ENCODE peak calls at places on chromosome 10, in six cellular contexts. K, Q, X, A, T and R are unnamed samples. For H3K9me2, the result is how much of the 10 kb centered on the place peaks cover.

GRCh38 chr10:31320179-31320597 is 1.2 kb downstream of the ZEB1 start:
- DNase-seq in K (peak), Q (peak), X (peak), A (peak), T (no peak), R (peak)

GRCh38 chr10:109783286-109783685 is 140.0 kb downstream of the XPNPEP1 start:
- DNase-seq in K (no peak), Q (no peak), X (no peak), A (peak), T (no peak), R (no peak)

GRCh38 chr10:19245889-19246841 is 197.6 kb downstream of the MALRD1 start:
- DNase-seq in K (no peak), Q (no peak), X (no peak), A (no peak), T (no peak), R (no peak)

GRCh38 chr10:80487791-80488538 is 33.9 kb downstream of the TSPAN14 start:
- DNase-seq in K (no peak), Q (no peak), X (no peak), A (no peak), T (no peak), R (no peak)

GRCh38 chr10:20007426-20007825 is 191.2 kb downstream of the PLXDC2 start:
- DNase-seq in K (no peak), Q (no peak), X (no peak), A (no peak), T (no peak), R (no peak)

GRCh38 chr10:114685456-114685855 is 27.4 kb upstream of the ABLIM1 start:
- DNase-seq in K (no peak), Q (no peak), X (no peak), A (no peak), T (no peak), R (no peak)

GRCh38 chr10:34967411-34967880 is 122.7 kb downstream of the CUL2 start:
- DNase-seq in K (no peak), Q (no peak), X (no peak), A (no peak), T (no peak), R (no peak)

GRCh38 chr10:71857934-71858890 is 7.2 kb upstream of the PSAP start:
- DNase-seq in K (peak), Q (no peak), X (no peak), A (no peak), T (no peak), R (no peak)

GRCh38 chr10:110163192-110163773 is 44.1 kb upstream of the MXI1 start:
- DNase-seq in K (no peak), Q (no peak), X (no peak), A (no peak), T (no peak), R (no peak)

GRCh38 chr10:97320480-97321031 is 1.5 kb downstream of the FRAT1 start:
- DNase-seq in K (no peak), Q (no peak), X (no peak), A (peak), T (no peak), R (no peak)

GRCh38 chr10:71001470-71001869 is 113.1 kb upstream of the PCBD1 start:
- DNase-seq in K (no peak), Q (peak), X (no peak), A (no peak), T (no peak), R (no peak)

GRCh38 chr10:4372601-4373000 is 453.4 kb upstream of the AKR1E2 start:
- DNase-seq in K (no peak), Q (no peak), X (no peak), A (no peak), T (no peak), R (no peak)

GRCh38 chr10:49379596-49380410 is 16.1 kb downstream of the DRGX start:
- DNase-seq in K (peak), Q (no peak), X (no peak), A (peak), T (peak), R (peak)

GRCh38 chr10:63553031-63553430 is 31.8 kb downstream of the REEP3 start:
- DNase-seq in K (no peak), Q (peak), X (no peak), A (no peak), T (peak), R (no peak)

GRCh38 chr10:68075550-68076004 is 494 bp upstream of the HERC4 start:
- DNase-seq in K (peak), Q (no peak), X (no peak), A (no peak), T (no peak), R (no peak)
- H3K4me3 ChIP-seq in K (peak), Q (peak), X (peak), A (peak), T (peak), R (peak)

GRCh38 chr10:21702633-21703111 is 168.6 kb downstream of the MLLT10 start:
- DNase-seq in K (peak), Q (no peak), X (peak), A (no peak), T (no peak), R (no peak)

GRCh38 chr10:21694646-21695045 is 160.6 kb downstream of the MLLT10 start:
- DNase-seq in K (no peak), Q (no peak), X (no peak), A (peak), T (no peak), R (no peak)

GRCh38 chr10:21696302-21696701 is 162.3 kb downstream of the MLLT10 start:
- DNase-seq in K (no peak), Q (no peak), X (no peak), A (no peak), T (no peak), R (no peak)

GRCh38 chr10:21700474-21700873 is 166.4 kb downstream of the MLLT10 start:
- DNase-seq in K (peak), Q (no peak), X (no peak), A (no peak), T (no peak), R (peak)

DNA sequence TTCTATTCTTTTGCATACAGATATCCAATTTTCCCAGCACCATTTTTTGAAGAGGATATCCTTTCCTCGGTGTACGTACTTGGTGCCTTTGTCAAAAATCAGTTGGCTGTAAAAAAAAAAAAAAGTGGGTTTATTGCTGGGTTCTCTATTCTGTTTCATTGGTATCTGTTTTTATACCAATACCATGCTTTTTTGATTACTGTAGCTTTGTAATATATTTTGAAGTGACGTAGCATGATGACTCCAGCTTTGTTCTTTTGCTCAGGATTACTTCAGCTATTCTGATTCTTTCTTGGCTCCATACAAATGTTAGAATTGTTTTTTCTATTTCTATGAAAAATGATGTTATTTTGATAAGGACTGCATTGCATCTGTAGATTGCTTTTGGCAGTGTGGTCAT is 165.5 kb downstream of the MLLT10 start:
- DNase-seq in K (no peak), Q (no peak), X (no peak), A (no peak), T (no peak), R (no peak)
- H3K4me2 ChIP-seq in K (no peak), Q (no peak), X (no peak), A (no peak), T (no peak), R (no peak)

GRCh38 chr10:116784651-116785050 is 42.3 kb upstream of the HSPA12A start:
- DNase-seq in K (no peak), Q (no peak), X (no peak), A (no peak), T (no peak), R (no peak)
- H3K9me2 ChIP-seq in K (under half), Q (under half), X (under half), A (under half), T (under half), R (under half)

GRCh38 chr10:86224354-86225097 is 142.1 kb downstream of the GRID1 start:
- DNase-seq in K (no peak), Q (no peak), X (no peak), A (no peak), T (no peak), R (no peak)
- H3K4me3 ChIP-seq in K (no peak), Q (no peak), X (no peak), A (no peak), T (no peak), R (no peak)

GRCh38 chr10:25965584-25965983 is 31.6 kb downstream of the MYO3A start:
- DNase-seq in K (no peak), Q (no peak), X (no peak), A (peak), T (no peak), R (no peak)

GRCh38 chr10:25972631-25973030 is 38.6 kb downstream of the MYO3A start:
- DNase-seq in K (no peak), Q (no peak), X (no peak), A (no peak), T (no peak), R (no peak)

GRCh38 chr10:25966846-25967245 is 32.8 kb downstream of the MYO3A start:
- DNase-seq in K (no peak), Q (no peak), X (no peak), A (no peak), T (no peak), R (no peak)
- H3K4me2 ChIP-seq in K (no peak), Q (no peak), X (no peak), A (no peak), T (no peak), R (no peak)

GRCh38 chr10:117159390-117159789 is 21.3 kb upstream of the VAX1 start:
- DNase-seq in K (no peak), Q (no peak), X (no peak), A (peak), T (no peak), R (no peak)
- H3K9me2 ChIP-seq in K (under half), Q (under half), X (under half), A (under half), T (under half), R (under half)

GRCh38 chr10:81532403-81532802 is 342.6 kb upstream of the NRG3 start:
- DNase-seq in K (no peak), Q (no peak), X (no peak), A (no peak), T (no peak), R (no peak)
- H3K4me3 ChIP-seq in K (no peak), Q (no peak), X (no peak), A (no peak), T (no peak), R (no peak)

GRCh38 chr10:102411341-102412255 is 7.0 kb downstream of the PSD start:
- DNase-seq in K (no peak), Q (no peak), X (no peak), A (no peak), T (no peak), R (no peak)
- H3K4me2 ChIP-seq in K (no peak), Q (no peak), X (no peak), A (peak), T (no peak), R (no peak)

DNA sequence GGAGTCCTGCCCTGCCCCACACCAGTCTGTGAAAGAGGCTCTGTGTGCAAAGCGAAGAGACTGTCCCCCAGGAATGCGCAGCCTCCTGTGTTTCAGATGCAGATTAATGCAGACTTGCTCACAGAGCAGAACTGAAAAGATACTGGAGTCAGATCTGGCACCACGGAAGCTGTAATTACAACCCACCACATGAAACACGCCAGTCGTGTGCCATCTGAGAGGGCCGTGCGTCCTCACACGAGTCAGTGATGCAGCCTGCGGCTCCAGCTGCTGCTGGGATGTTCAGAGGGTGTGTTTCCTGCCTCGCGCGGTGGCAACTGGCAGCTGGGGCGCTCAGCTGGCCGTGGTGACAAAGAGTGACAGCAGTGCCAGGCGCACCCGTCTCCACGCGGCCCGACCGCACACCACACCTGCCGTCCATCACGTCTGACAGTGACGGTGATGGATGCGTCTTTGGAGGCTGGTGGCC is 50.0 kb downstream of the NKX6-2 start:
- DNase-seq in K (no peak), Q (no peak), X (no peak), A (no peak), T (no peak), R (no peak)
- H3K9me2 ChIP-seq in K (under half), Q (under half), X (under half), A (under half), T (under half), R (under half)

GRCh38 chr10:99779335-99779734 is 3.1 kb upstream of the ABCC2 start:
- DNase-seq in K (peak), Q (peak), X (no peak), A (no peak), T (no peak), R (no peak)
- H3K4me3 ChIP-seq in K (peak), Q (peak), X (no peak), A (no peak), T (peak), R (no peak)